ENCODE peak calls at places on chromosome 13, in four cellular contexts. T is CD8-positive, alpha-beta memory T cell; U is ovary; S is GM06990. E is an unnamed sample.

GRCh38 chr13:112849500-112849899 is 119.5 kb upstream of the MCF2L start:
- DNase-seq in U (no peak), T (no peak), S (no peak), E (no peak)

GRCh38 chr13:113449693-113450347 is 3.5 kb downstream of the ADPRHL1 start:
- DNase-seq in S (no peak), T (no peak), U (no peak), E (no peak)

GRCh38 chr13:60448907-60449510 is 52.0 kb downstream of the TDRD3 start:
- DNase-seq in T (no peak), U (no peak), S (no peak), E (peak)

GRCh38 chr13:36918246-36919060 is 1.6 kb downstream of the SMAD9 start:
- DNase-seq in S (no peak), T (no peak), U (no peak), E (no peak)

GRCh38 chr13:76925115-76925514 is 23.2 kb upstream of the ACOD1 start:
- DNase-seq in U (no peak), S (no peak), T (no peak), E (no peak)

GRCh38 chr13:85659493-85659892 is 139.7 kb downstream of the SLITRK6 start:
- DNase-seq in S (no peak), U (no peak), T (no peak), E (no peak)

GRCh38 chr13:51324714-51325440 is 14.6 kb upstream of the SERPINE3 start:
- DNase-seq in S (peak), U (no peak), T (no peak), E (no peak)

GRCh38 chr13:39167018-39167417 is 128.8 kb downstream of the NHLRC3 start:
- DNase-seq in S (no peak), U (no peak), T (no peak), E (no peak)

GRCh38 chr13:40026174-40026585 is 370.7 kb downstream of the COG6 start:
- DNase-seq in T (peak), S (peak), U (no peak), E (no peak)

GRCh38 chr13:61648546-61648945 is 232.9 kb upstream of the PCDH20 start:
- DNase-seq in S (no peak), U (no peak), T (no peak), E (no peak)

GRCh38 chr13:50378513-50378970 is 363.3 kb downstream of the KCNRG start:
- DNase-seq in S (no peak), U (no peak), T (no peak), E (no peak)

GRCh38 chr13:109782066-109782822 is 4.1 kb downstream of the IRS2 start:
- DNase-seq in T (no peak), S (no peak), U (no peak), E (no peak)

GRCh38 chr13:101019126-101019525 is 344.5 kb upstream of the TMTC4 start:
- DNase-seq in S (no peak), T (no peak), U (no peak), E (no peak)

GRCh38 chr13:111941845-111942447 is 125.0 kb upstream of the SOX1 start:
- DNase-seq in U (no peak), T (no peak), S (no peak), E (no peak)

GRCh38 chr13:51913421-51914136 is 51.8 kb downstream of the CCDC70 start:
- DNase-seq in T (no peak), U (no peak), S (no peak), E (no peak)

GRCh38 chr13:93755341-93755740 is 528.7 kb downstream of the GPC6 start:
- DNase-seq in T (no peak), S (no peak), U (no peak), E (no peak)

GRCh38 chr13:31627097-31627496 is 112.2 kb upstream of the RXFP2 start:
- DNase-seq in T (no peak), S (no peak), U (no peak), E (no peak)

GRCh38 chr13:38564751-38565150 is 122.1 kb upstream of the FREM2 start:
- DNase-seq in U (no peak), T (no peak), S (no peak), E (no peak)

E was measured in LoVo.